ENCODE peak calls at places on chromosomes 16 and 17, in nine cellular contexts. Q is IMR-90, K is fibroblast of the aortic adventitia, M is kidney epithelial cell, D is AG04450, O is cardiac muscle cell, W is ovary, X is left ventricle myocardium inferior, N is A673. A is an unnamed sample.

GRCh38 chr17:70961341-70961740 is 792.0 kb downstream of the KCNJ2 start:
- DNase-seq in Q (peak), K (no peak), M (no peak), D (peak), O (no peak), W (no peak), X (no peak), N (no peak), A (no peak)

GRCh38 chr17:40179923-40180659 is 2.8 kb downstream of the RAPGEFL1 start:
- DNase-seq in Q (peak), K (peak), M (no peak), D (no peak), O (no peak), W (no peak), X (no peak), N (peak), A (no peak)

GRCh38 chr17:44024853-44025252 is 10.1 kb upstream of the TMEM101 start:
- DNase-seq in Q (no peak), K (no peak), M (no peak), D (no peak), O (no peak), W (no peak), X (no peak), N (no peak), A (no peak)

GRCh38 chr17:27944546-27945332 is 51.6 kb upstream of the LYRM9 start:
- DNase-seq in Q (no peak), K (no peak), M (no peak), D (no peak), O (no peak), W (no peak), X (no peak), N (no peak), A (no peak)

GRCh38 chr16:23286131-23286532 is 16.0 kb upstream of the SCNN1B start:
- DNase-seq in Q (peak), K (peak), M (no peak), D (no peak), O (no peak), W (no peak), X (no peak), N (no peak), A (no peak)

GRCh38 chr17:43826206-43826605 is 6.7 kb downstream of the MPP3 start:
- DNase-seq in Q (no peak), K (no peak), M (no peak), D (no peak), O (no peak), W (no peak), X (no peak), N (no peak), A (no peak)

GRCh38 chr17:19744922-19745757 is 3.0 kb downstream of the ALDH3A1 start:
- DNase-seq in Q (peak), K (peak), M (peak), D (no peak), O (peak), W (peak), X (peak), N (peak), A (no peak)

GRCh38 chr16:14501331-14502255 is 128.5 kb downstream of the PARN start:
- DNase-seq in Q (peak), K (peak), M (peak), D (peak), O (peak), W (peak), X (peak), N (peak), A (peak)

GRCh38 chr16:26189496-26190005 is 497.8 kb downstream of the HS3ST4 start:
- DNase-seq in Q (no peak), K (no peak), M (no peak), D (no peak), O (peak), W (no peak), X (no peak), N (no peak), A (no peak)

GRCh38 chr17:14299261-14300093 is 1.4 kb upstream of the HS3ST3B1 start:
- DNase-seq in Q (no peak), K (peak), M (no peak), D (no peak), O (peak), W (peak), X (no peak), N (no peak), A (no peak)

GRCh38 chr17:45423936-45424335 is 8.7 kb downstream of the ARHGAP27 start:
- DNase-seq in Q (no peak), K (no peak), M (no peak), D (no peak), O (no peak), W (no peak), X (no peak), N (no peak), A (no peak)

GRCh38 chr16:58128721-58129096 is 472 bp downstream of the CFAP20 start:
- DNase-seq in Q (no peak), K (no peak), M (no peak), D (no peak), O (peak), W (peak), X (peak), N (peak), A (no peak)

GRCh38 chr16:86455609-86456008 is 54.7 kb upstream of the FOXF1 start:
- DNase-seq in Q (no peak), K (no peak), M (no peak), D (no peak), O (no peak), W (no peak), X (no peak), N (no peak), A (no peak)

GRCh38 chr17:13939222-13939621 is 130.1 kb upstream of the COX10 start:
- DNase-seq in Q (no peak), K (no peak), M (no peak), D (no peak), O (no peak), W (no peak), X (no peak), N (no peak), A (no peak)

GRCh38 chr16:69618307-69618706 is 52.5 kb downstream of the NFAT5 start:
- DNase-seq in Q (no peak), K (peak), M (no peak), D (no peak), O (no peak), W (no peak), X (no peak), N (no peak), A (no peak)

GRCh38 chr16:25014500-25015147 is 545 bp downstream of the ARHGAP17 start:
- DNase-seq in Q (peak), K (peak), M (no peak), D (no peak), O (peak), W (peak), X (peak), N (peak), A (no peak)

GRCh38 chr16:14502932-14503741 is 126.9 kb downstream of the PARN start:
- DNase-seq in Q (peak), K (peak), M (peak), D (peak), O (no peak), W (no peak), X (no peak), N (no peak), A (no peak)

GRCh38 chr16:31467151-31467550 is 4.8 kb upstream of the TGFB1I1 start:
- DNase-seq in Q (no peak), K (no peak), M (no peak), D (no peak), O (no peak), W (peak), X (no peak), N (no peak), A (no peak)

GRCh38 chr17:2042355-2042929 is 620 bp downstream of the OVCA2 start:
- DNase-seq in Q (no peak), K (peak), M (no peak), D (no peak), O (peak), W (no peak), X (no peak), N (peak), A (no peak)

GRCh38 chr17:50096758-50097157 is 1.6 kb downstream of the PDK2 start:
- DNase-seq in Q (no peak), K (no peak), M (no peak), D (no peak), O (no peak), W (no peak), X (no peak), N (no peak), A (no peak)
- H3K4me3 ChIP-seq in Q (no peak), K (peak), M (no peak), D (no peak), O (no peak), W (peak), X (peak), N (no peak), A (no peak)

GRCh38 chr17:62688398-62689140 is 61.1 kb downstream of the MRC2 start:
- DNase-seq in Q (no peak), K (no peak), M (no peak), D (no peak), O (no peak), W (no peak), X (no peak), N (no peak), A (no peak)

GRCh38 chr17:62689441-62690167 is 62.1 kb downstream of the MRC2 start:
- DNase-seq in Q (no peak), K (no peak), M (no peak), D (no peak), O (no peak), W (no peak), X (no peak), N (no peak), A (no peak)

GRCh38 chr17:62687997-62688396 is 60.5 kb downstream of the MRC2 start:
- DNase-seq in Q (no peak), K (no peak), M (no peak), D (no peak), O (no peak), W (no peak), X (no peak), N (no peak), A (no peak)

GRCh38 chr17:62692159-62692651 is 64.7 kb downstream of the MRC2 start:
- DNase-seq in Q (no peak), K (no peak), M (no peak), D (no peak), O (no peak), W (no peak), X (no peak), N (no peak), A (no peak)

DNA sequence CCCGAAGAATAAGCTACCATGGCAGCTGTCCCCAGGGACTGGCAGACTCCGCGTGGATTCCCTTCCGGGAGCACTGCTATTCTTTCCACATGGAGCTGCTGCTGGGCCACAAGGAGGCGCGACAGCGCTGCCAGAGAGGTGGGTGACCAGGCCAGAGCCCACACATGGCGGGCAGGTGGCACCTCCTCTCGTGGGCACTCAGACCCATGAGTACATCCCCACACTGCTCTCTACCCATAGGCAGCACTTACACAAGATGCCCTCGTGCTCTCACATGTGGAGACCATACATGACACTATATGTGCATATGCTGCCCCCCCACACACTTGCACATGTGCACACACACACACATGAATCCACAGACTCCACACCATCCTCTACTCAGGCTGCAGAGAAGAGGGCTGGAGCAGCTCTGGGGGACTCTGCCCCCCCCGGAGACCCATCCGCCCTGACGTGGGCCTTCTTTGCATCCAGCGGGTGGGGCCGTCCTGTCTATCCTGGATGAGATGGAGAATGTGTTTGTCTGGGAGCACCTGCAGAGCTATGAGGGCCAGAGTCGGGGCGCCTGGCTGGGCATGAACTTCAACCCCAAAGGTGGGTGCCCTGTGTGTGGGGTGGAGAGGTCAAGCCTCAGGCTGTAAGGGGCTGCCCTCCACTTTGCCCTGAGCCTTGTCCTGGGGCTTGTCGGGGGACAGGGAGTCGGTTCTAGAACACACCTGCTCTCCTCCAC is 62.9 kb downstream of the MRC2 start:
- DNase-seq in Q (no peak), K (no peak), M (no peak), D (no peak), O (no peak), W (no peak), X (no peak), N (no peak), A (no peak)
- TF ChIP-seq CTCF in Q (peak), K (no peak), M (peak), D (no peak), O (no peak), W (no peak), X (no peak), N (no peak), A (no peak)

GRCh38 chr17:17152385-17152784 is 53.7 kb downstream of the PLD6 start:
- DNase-seq in Q (no peak), K (no peak), M (no peak), D (no peak), O (no peak), W (no peak), X (peak), N (peak), A (no peak)

GRCh38 chr17:17150450-17150804 is 55.7 kb downstream of the PLD6 start:
- DNase-seq in Q (no peak), K (no peak), M (no peak), D (no peak), O (no peak), W (no peak), X (no peak), N (no peak), A (no peak)

GRCh38 chr17:17151055-17151454 is 55.1 kb downstream of the PLD6 start:
- DNase-seq in Q (peak), K (peak), M (peak), D (peak), O (no peak), W (no peak), X (no peak), N (peak), A (peak)

GRCh38 chr17:17151962-17152361 is 54.2 kb downstream of the PLD6 start:
- DNase-seq in Q (peak), K (peak), M (peak), D (peak), O (no peak), W (peak), X (peak), N (peak), A (peak)

DNA sequence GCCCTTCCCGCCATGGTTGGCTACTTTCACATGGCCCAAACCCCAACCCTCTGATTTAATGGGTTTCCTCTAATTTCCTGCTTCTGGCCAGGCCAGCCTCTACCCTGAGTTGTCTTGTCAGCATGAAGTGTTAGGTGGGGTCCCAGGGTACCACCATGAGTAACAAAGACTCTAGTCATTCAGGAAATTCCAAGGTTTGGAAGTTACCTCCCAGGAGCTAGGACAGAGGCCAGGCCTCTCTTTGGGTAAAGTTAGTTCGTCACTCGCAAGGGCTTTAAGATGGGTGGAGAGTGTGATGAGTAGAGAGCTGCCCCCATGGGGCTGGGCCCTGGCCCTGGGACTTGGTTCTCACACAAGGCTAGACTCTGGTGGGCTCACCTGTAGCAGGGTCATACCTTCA is 54.6 kb downstream of the PLD6 start:
- DNase-seq in Q (peak), K (peak), M (no peak), D (no peak), O (no peak), W (no peak), X (no peak), N (peak), A (no peak)
- H3K4me3 ChIP-seq in Q (no peak), K (no peak), M (no peak), D (no peak), O (no peak), W (no peak), X (no peak), N (no peak), A (no peak)

GRCh38 chr17:38333635-38334295 is 10.0 kb downstream of the GPR179 start:
- DNase-seq in Q (no peak), K (no peak), M (no peak), D (no peak), O (peak), W (no peak), X (no peak), N (peak), A (no peak)
- TF ChIP-seq CTCF in Q (peak), K (peak), M (peak), D (peak), O (peak), W (no peak), X (peak), N (peak), A (peak)

GRCh38 chr17:76734080-76734840 is 2.9 kb downstream of the SRSF2 start:
- DNase-seq in Q (peak), K (peak), M (no peak), D (no peak), O (no peak), W (no peak), X (no peak), N (peak), A (no peak)
- H3K4me3 ChIP-seq in Q (peak), K (peak), M (peak), D (peak), O (peak), W (no peak), X (peak), N (peak), A (peak)

GRCh38 chr16:88383401-88384221 is 852 bp downstream of the ZNF469 start:
- DNase-seq in Q (peak), K (peak), M (no peak), D (no peak), O (peak), W (peak), X (peak), N (no peak), A (no peak)
- TF ChIP-seq CTCF in Q (peak), K (peak), M (peak), D (peak), O (peak), W (peak), X (peak), N (peak), A (peak)

A was measured in retinal pigment epithelial cell.